ENCODE peak calls at places on chromosome 7, in nine cellular contexts. W, G, Z, Q, H, V, K, I and E are unnamed samples.

GRCh38 chr7:103341466-103341865 is 3.1 kb downstream of the DNAJC2 start:
- DNase-seq in H (no peak), Q (no peak), Z (no peak), I (no peak), K (no peak), V (no peak), G (no peak), W (no peak), E (no peak)

GRCh38 chr7:135459076-135459475 is 50.8 kb downstream of the CNOT4 start:
- DNase-seq in Z (no peak), Q (no peak), G (no peak), H (no peak), K (no peak), I (no peak), W (no peak), V (no peak), E (no peak)

GRCh38 chr7:155420116-155420515 is 37.8 kb upstream of the EN2 start:
- DNase-seq in W (no peak), Q (no peak), V (no peak), G (no peak), K (no peak), H (no peak), Z (no peak), I (no peak), E (no peak)

GRCh38 chr7:113175525-113176097 is 57.3 kb upstream of the SMIM30 start:
- DNase-seq in Q (no peak), K (no peak), I (no peak), Z (no peak), V (no peak), H (no peak), G (no peak), W (no peak), E (no peak)

GRCh38 chr7:135575296-135575695 is 17.6 kb downstream of the NUP205 start:
- DNase-seq in K (no peak), G (no peak), Z (no peak), I (no peak), W (no peak), Q (no peak), V (no peak), H (no peak), E (no peak)

GRCh38 chr7:87596696-87597095 is 4.0 kb downstream of the ABCB1 start:
- DNase-seq in G (no peak), I (no peak), H (no peak), W (no peak), Q (no peak), K (no peak), V (no peak), Z (no peak), E (no peak)

GRCh38 chr7:44636041-44636580 is 29.7 kb downstream of the OGDH start:
- DNase-seq in H (no peak), V (no peak), W (no peak), K (no peak), Z (peak; percentile 40), G (peak; percentile 72), I (no peak), Q (no peak), E (no peak)

GRCh38 chr7:25009271-25009670 is 29.3 kb upstream of the OSBPL3 start:
- DNase-seq in W (peak; percentile 98), H (no peak), V (no peak), I (no peak), Q (no peak), Z (no peak), K (no peak), G (no peak), E (no peak)

GRCh38 chr7:90383422-90383821 is 19.8 kb upstream of the CLDN12 start:
- DNase-seq in H (no peak), Z (no peak), V (no peak), W (peak; percentile 71), Q (no peak), I (no peak), K (no peak), G (no peak), E (no peak)

GRCh38 chr7:85041599-85042216 is 145.1 kb downstream of the SEMA3D start:
- DNase-seq in W (peak; percentile 41), K (peak; percentile 63), Z (peak; percentile 83), G (peak; percentile 81), H (peak; percentile 23), Q (peak; percentile 26), I (no peak), V (peak; percentile 63), E (peak; percentile 68)

GRCh38 chr7:77328669-77329068 is 87.5 kb downstream of the GSAP start:
- DNase-seq in Q (no peak), K (no peak), W (peak; percentile 39), I (no peak), V (no peak), G (no peak), H (no peak), Z (no peak), E (no peak)

GRCh38 chr7:150430465-150431085 is 19.9 kb upstream of the GIMAP8 start:
- DNase-seq in V (no peak), H (no peak), W (no peak), Q (no peak), I (no peak), Z (no peak), G (peak; percentile 63), K (no peak), E (no peak)

GRCh38 chr7:50262916-50263690 is 41.4 kb upstream of the IKZF1 start:
- DNase-seq in G (no peak), Q (no peak), W (no peak), Z (no peak), H (no peak), I (no peak), K (no peak), V (no peak), E (no peak)

GRCh38 chr7:32150589-32150988 is 80.4 kb upstream of the PDE1C start:
- DNase-seq in G (no peak), H (no peak), I (no peak), Q (no peak), W (no peak), Z (no peak), K (no peak), V (no peak), E (no peak)
- H3K4me1 ChIP-seq in G (no peaks in the 10 kb centered on the region), H (no peaks in the 10 kb centered on the region), I (peaks cover 10% of the 10 kb centered on the region), Q (peaks cover 24% of the 10 kb centered on the region), W (peaks cover 5% of the 10 kb centered on the region), Z (no peaks in the 10 kb centered on the region), K (no peaks in the 10 kb centered on the region), V (peaks cover 12% of the 10 kb centered on the region), E (no peaks in the 10 kb centered on the region)

DNA sequence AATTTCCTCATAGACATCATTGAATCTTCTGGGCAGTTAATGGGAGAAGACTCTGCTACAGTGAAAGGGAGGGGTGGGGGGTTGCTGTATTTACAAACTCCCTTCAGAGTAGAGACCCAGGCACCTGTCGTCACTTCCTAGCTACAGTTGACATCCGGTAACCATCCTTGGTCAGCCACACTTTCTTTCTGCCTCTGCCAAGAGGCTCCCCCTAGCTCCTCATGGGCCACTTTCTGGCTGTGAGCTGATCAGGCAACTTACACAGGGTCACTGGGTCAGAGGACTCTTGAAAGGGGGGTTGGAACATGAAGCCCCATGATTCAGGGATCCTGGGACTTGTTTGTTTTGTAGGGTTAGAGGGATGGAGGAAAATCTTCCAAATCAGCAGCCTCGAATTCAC is 1.2 kb downstream of the TECPR1 start:
- DNase-seq in K (no peak), Q (no peak), W (no peak), I (no peak), Z (peak; percentile 32), V (no peak), G (no peak), H (no peak), E (peak; percentile 25)
- TF ChIP-seq CTCF in K (no peak), Q (no peak), W (no peak), I (no peak), Z (no peak), V (no peak), G (no peak), H (no peak), E (no peak)

DNA sequence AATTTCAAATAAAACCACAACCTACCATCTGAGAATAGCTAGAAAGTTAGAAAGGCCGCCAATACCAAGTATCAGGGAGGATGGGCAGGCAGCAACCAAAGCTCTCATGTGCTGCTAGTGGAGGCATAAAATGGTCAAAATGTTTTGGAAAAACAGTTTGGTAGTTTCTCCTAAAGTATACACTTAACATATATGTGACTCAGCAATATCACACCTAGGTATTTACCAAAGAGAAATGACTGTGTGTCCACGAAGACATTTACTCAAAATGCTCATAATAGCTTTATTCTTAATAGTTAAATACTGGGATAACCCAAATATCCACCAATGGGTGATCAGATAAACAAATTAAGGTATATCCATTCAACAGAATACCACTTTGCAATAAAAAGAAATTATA is 14.3 kb downstream of the RHEB start:
- DNase-seq in Z (no peak), G (no peak), W (no peak), Q (no peak), V (no peak), K (no peak), H (no peak), I (no peak), E (no peak)
- H3K4me1 ChIP-seq in Z (peaks cover 42% of the 10 kb centered on the region), G (peaks cover 40% of the 10 kb centered on the region), W (peaks cover 9% of the 10 kb centered on the region), Q (peaks cover 50% of the 10 kb centered on the region), V (peaks cover 81% of the 10 kb centered on the region), K (peaks cover 15% of the 10 kb centered on the region), H (peaks cover 17% of the 10 kb centered on the region), I (peaks cover 73% of the 10 kb centered on the region), E (peaks cover 4% of the 10 kb centered on the region)

GRCh38 chr7:115217373-115217772 is 295.5 kb downstream of the MDFIC start:
- DNase-seq in I (no peak), G (no peak), K (no peak), V (no peak), W (no peak), Q (no peak), Z (no peak), H (no peak), E (no peak)
- TF ChIP-seq CTCF in I (no peak), G (no peak), K (no peak), V (peak; percentile 24), W (no peak), Q (peak; percentile 53), Z (peak; percentile 51), H (peak; percentile 33), E (no peak)

GRCh38 chr7:130946110-130946509 is 212.1 kb upstream of the KLF14 start:
- DNase-seq in H (no peak), G (no peak), I (no peak), Z (no peak), W (no peak), K (no peak), V (no peak), Q (no peak), E (no peak)
- H3K4me1 ChIP-seq in H (peaks cover 14% of the 10 kb centered on the region), G (peaks cover 52% of the 10 kb centered on the region), I (peaks cover 44% of the 10 kb centered on the region), Z (peaks cover 23% of the 10 kb centered on the region), W (peaks cover 18% of the 10 kb centered on the region), K (peaks cover 2% of the 10 kb centered on the region), V (peaks cover 74% of the 10 kb centered on the region), Q (peaks cover 25% of the 10 kb centered on the region), E (peaks cover 12% of the 10 kb centered on the region)

GRCh38 chr7:123283373-123283772 is 83.6 kb upstream of the SLC13A1 start:
- DNase-seq in G (no peak), I (no peak), Z (no peak), V (no peak), Q (no peak), H (no peak), W (no peak), K (no peak), E (no peak)
- TF ChIP-seq CTCF in G (no peak), I (no peak), Z (no peak), V (no peak), Q (no peak), H (no peak), W (no peak), K (no peak), E (no peak)